ENCODE peak calls at places on chromosome X, in ten cellular contexts. V is activated CD8-positive, alpha-beta memory T cell treated with anti-CD3 and anti-CD28 coated beads for 48 hours; E is NCI-H2081; U is iris pigment epithelial cell; Z is fibroblast of lung; L is left lung; T is CD8-positive, alpha-beta T cell; M is NCI-H1092; X is GM23338; W is CD4-positive, alpha-beta T cell. A is an unnamed sample.

GRCh38 chrX:84453351-84454246 is 48.7 kb downstream of the HDX start:
- DNase-seq in V (no peak), E (no peak), U (no peak), Z (no peak), L (no peak), T (no peak), M (no peak), X (no peak), W (no peak), A (no peak)

GRCh38 chrX:29787666-29788065 is 427.7 kb upstream of the MAGEB2 start:
- DNase-seq in V (no peak), E (no peak), U (peak), Z (no peak), L (no peak), T (no peak), M (no peak), X (no peak), W (no peak), A (no peak)

GRCh38 chrX:104670051-104670450 is 104.1 kb downstream of the IL1RAPL2 start:
- DNase-seq in V (no peak), E (no peak), U (no peak), Z (no peak), L (no peak), T (no peak), M (no peak), X (no peak), W (no peak), A (no peak)

GRCh38 chrX:72394518-72395163 is 88.9 kb upstream of the CITED1 start:
- DNase-seq in V (no peak), E (no peak), U (peak), Z (peak), L (no peak), T (no peak), M (no peak), X (no peak), W (no peak), A (peak)

GRCh38 chrX:37640142-37640541 is 45.4 kb upstream of the XK start:
- DNase-seq in V (no peak), E (no peak), U (no peak), Z (no peak), L (no peak), T (no peak), M (no peak), X (no peak), W (no peak), A (no peak)

GRCh38 chrX:140712413-140713173 is 3.0 kb downstream of the LINC00632 start:
- DNase-seq in V (no peak), E (no peak), U (peak), Z (peak), L (peak), T (peak), M (no peak), X (peak), W (peak), A (peak)

GRCh38 chrX:2708601-2709200 is 17.6 kb downstream of the CD99 start:
- DNase-seq in V (no peak), E (no peak), U (no peak), Z (no peak), L (no peak), T (no peak), M (no peak), X (no peak), W (no peak), A (no peak)

GRCh38 chrX:39398973-39399268 is 597.7 kb downstream of the MID1IP1 start:
- DNase-seq in V (no peak), E (peak), U (no peak), Z (no peak), L (no peak), T (no peak), M (no peak), X (no peak), W (no peak), A (no peak)

GRCh38 chrX:104306180-104306579 is 51.4 kb upstream of the ESX1 start:
- DNase-seq in V (no peak), E (no peak), U (no peak), Z (no peak), L (no peak), T (no peak), M (no peak), X (no peak), W (no peak), A (no peak)

GRCh38 chrX:141314441-141314840 is 72.1 kb upstream of the SPANXC start:
- DNase-seq in V (no peak), E (no peak), U (peak), Z (peak), L (no peak), T (no peak), M (no peak), X (no peak), W (no peak), A (no peak)

GRCh38 chrX:64204701-64205440 is 637 bp downstream of the AMER1 start:
- DNase-seq in V (no peak), E (peak), U (peak), Z (peak), L (peak), T (no peak), M (no peak), X (peak), W (no peak), A (no peak)

GRCh38 chrX:14351889-14352288 is 177.4 kb upstream of the GLRA2 start:
- DNase-seq in V (no peak), E (peak), U (no peak), Z (no peak), L (no peak), T (no peak), M (peak), X (peak), W (no peak), A (no peak)

GRCh38 chrX:102745513-102746133 is 25.1 kb downstream of the GPRASP3 start:
- DNase-seq in V (no peak), E (no peak), U (no peak), Z (no peak), L (peak), T (no peak), M (no peak), X (peak), W (no peak), A (no peak)

GRCh38 chrX:132022863-132023116 is 312 bp upstream of the STK26 start:
- DNase-seq in V (no peak), E (no peak), U (no peak), Z (no peak), L (no peak), T (no peak), M (no peak), X (no peak), W (no peak), A (no peak)

GRCh38 chrX:100648601-100649417 is 4.8 kb downstream of the SRPX2 start:
- DNase-seq in V (no peak), E (no peak), U (peak), Z (peak), L (no peak), T (no peak), M (no peak), X (peak), W (no peak), A (no peak)